ENCODE peak calls at places on chromosomes 5 and 9, in six cellular contexts. R is HFF-Myc, F is cardiac fibroblast, X is aorta, P is neural progenitor cell, I is breast epithelium. K is an unnamed sample.

GRCh38 chr9:88355166-88355565 is 33.1 kb upstream of the SPIN1 start:
- DNase-seq in X (no peak), F (no peak), R (no peak), I (no peak), P (no peak), K (no peak)

GRCh38 chr9:129555512-129556203 is 65.2 kb downstream of the C9orf50 start:
- DNase-seq in I (no peak), P (no peak), X (peak), R (no peak), F (peak), K (peak)

GRCh38 chr5:35838370-35839042 is 18.2 kb upstream of the IL7R start:
- DNase-seq in P (no peak), R (no peak), I (no peak), X (no peak), F (no peak), K (no peak)

GRCh38 chr9:128636024-128636390 is 20.6 kb downstream of the DYNC2I2 start:
- DNase-seq in P (peak), R (no peak), F (peak), X (no peak), I (peak), K (peak)

GRCh38 chr9:115781361-115781760 is 372.2 kb upstream of the PAPPA start:
- DNase-seq in P (no peak), I (no peak), X (no peak), R (no peak), F (no peak), K (no peak)

GRCh38 chr5:170053896-170054295 is 51.8 kb upstream of the FOXI1 start:
- DNase-seq in X (no peak), P (no peak), R (no peak), F (no peak), I (no peak), K (peak)

GRCh38 chr9:118303216-118303615 is 599.0 kb downstream of the TLR4 start:
- DNase-seq in P (no peak), R (no peak), F (no peak), X (no peak), I (no peak), K (no peak)

GRCh38 chr5:95808686-95809413 is 13.7 kb downstream of the GLRX start:
- DNase-seq in X (peak), R (peak), I (peak), P (no peak), F (peak), K (peak)

GRCh38 chr9:121735065-121735791 is 83.8 kb downstream of the DAB2IP start:
- DNase-seq in F (peak), I (no peak), P (peak), X (no peak), R (peak), K (peak)

GRCh38 chr5:179269781-179270543 is 75.3 kb downstream of the ADAMTS2 start:
- DNase-seq in X (no peak), R (no peak), F (no peak), P (no peak), I (no peak), K (peak)

GRCh38 chr5:180596668-180597231 is 5.5 kb upstream of the SCGB3A1 start:
- DNase-seq in F (no peak), I (peak), R (no peak), X (no peak), P (no peak), K (peak)

GRCh38 chr5:15501057-15501791 is 1.2 kb downstream of the FBXL7 start:
- DNase-seq in I (no peak), P (peak), R (no peak), X (peak), F (peak), K (peak)

GRCh38 chr5:110442856-110443255 is 283.6 kb downstream of the TMEM232 start:
- DNase-seq in I (no peak), X (no peak), P (no peak), F (no peak), R (no peak), K (no peak)

GRCh38 chr9:385818-386398 is 171.2 kb downstream of the DOCK8 start:
- DNase-seq in R (peak), X (no peak), P (peak), I (no peak), F (peak), K (peak)

GRCh38 chr5:63261695-63262094 is 683.1 kb downstream of the LRRC70 start:
- DNase-seq in P (no peak), X (no peak), R (no peak), I (no peak), F (no peak), K (no peak)

GRCh38 chr5:180201051-180201987 is 7.7 kb downstream of the RASGEF1C start:
- DNase-seq in R (no peak), I (no peak), F (peak), P (peak), X (no peak), K (peak)

GRCh38 chr5:141040093-141040762 is 10.9 kb upstream of the PCDHB1 start:
- DNase-seq in R (no peak), X (no peak), P (peak), F (peak), I (peak), K (peak)

GRCh38 chr9:88425538-88425950 is 37.3 kb downstream of the SPIN1 start:
- DNase-seq in F (peak), I (no peak), X (peak), P (no peak), R (no peak), K (no peak)

GRCh38 chr5:34849253-34849652 is 10.3 kb downstream of the TTC23L start:
- DNase-seq in P (no peak), I (no peak), R (no peak), X (no peak), F (no peak), K (no peak)

GRCh38 chr9:129769582-129770107 is 16.8 kb upstream of the PTGES start:
- DNase-seq in F (no peak), P (no peak), R (no peak), X (no peak), I (no peak), K (no peak)

GRCh38 chr5:127290019-127290945 is at the start of gene MEGF10:
- DNase-seq in X (peak), P (peak), F (peak), R (no peak), I (no peak), K (peak)

GRCh38 chr9:35619800-35620158 is 1.6 kb upstream of the CD72 start:
- DNase-seq in I (no peak), P (no peak), F (no peak), R (no peak), X (no peak), K (no peak)
- H3K4me3 ChIP-seq in I (no peak), P (no peak), F (no peak), R (no peak), X (no peak), K (no peak)

GRCh38 chr5:123091258-123091987 is 2.4 kb downstream of the PRDM6 start:
- DNase-seq in F (no peak), P (no peak), X (no peak), R (no peak), I (no peak), K (no peak)

GRCh38 chr5:123089971-123090640 is 1.1 kb downstream of the PRDM6 start:
- DNase-seq in P (peak), X (peak), F (peak), R (no peak), I (no peak), K (peak)

GRCh38 chr5:123091988-123092583 is 3.0 kb downstream of the PRDM6 start:
- DNase-seq in F (no peak), I (no peak), P (peak), X (no peak), R (no peak), K (no peak)

GRCh38 chr5:123089572-123089970 is 530 bp downstream of the PRDM6 start:
- DNase-seq in P (peak), F (peak), X (peak), I (no peak), R (no peak), K (peak)

GRCh38 chr5:123090641-123091257 is 1.7 kb downstream of the PRDM6 start:
- DNase-seq in P (peak), I (no peak), F (no peak), X (no peak), R (no peak), K (peak)
- H3K4me3 ChIP-seq in P (peak), I (peak), F (peak), X (peak), R (peak), K (peak)

GRCh38 chr5:88880196-88880595 is 2.8 kb downstream of the MEF2C start:
- DNase-seq in X (no peak), F (no peak), P (no peak), I (no peak), R (no peak), K (no peak)

GRCh38 chr5:88882321-88883038 is 504 bp downstream of the MEF2C start:
- DNase-seq in P (no peak), R (no peak), X (no peak), I (no peak), F (peak), K (peak)

GRCh38 chr5:88879724-88880123 is 3.3 kb downstream of the MEF2C start:
- DNase-seq in R (no peak), F (no peak), P (peak), X (no peak), I (no peak), K (no peak)

GRCh38 chr5:88883059-88883565 is at the start of gene MEF2C:
- DNase-seq in I (peak), X (peak), R (peak), P (peak), F (peak), K (peak)

DNA sequence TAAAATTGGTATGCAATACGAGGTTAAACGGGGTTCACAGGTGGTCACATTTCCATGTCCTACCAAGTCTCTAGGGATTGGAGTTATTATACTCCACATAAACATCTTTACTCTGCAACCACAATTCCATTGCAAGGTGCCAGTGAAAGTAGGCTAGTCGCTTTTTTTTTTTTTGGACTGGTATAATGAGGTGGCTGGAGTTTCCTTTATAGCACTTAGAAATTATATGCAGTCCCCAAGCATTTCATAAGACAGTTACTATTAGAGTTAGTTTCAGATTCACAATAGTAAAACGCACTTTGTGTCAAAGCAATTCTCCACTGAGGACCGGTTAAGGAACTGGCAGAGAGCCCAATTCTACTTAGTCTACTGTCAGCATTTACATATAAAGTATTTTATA is 1.4 kb downstream of the MEF2C start:
- DNase-seq in X (no peak), R (no peak), P (no peak), I (no peak), F (peak), K (no peak)
- H3K4me3 ChIP-seq in X (peak), R (peak), P (no peak), I (peak), F (peak), K (no peak)

DNA sequence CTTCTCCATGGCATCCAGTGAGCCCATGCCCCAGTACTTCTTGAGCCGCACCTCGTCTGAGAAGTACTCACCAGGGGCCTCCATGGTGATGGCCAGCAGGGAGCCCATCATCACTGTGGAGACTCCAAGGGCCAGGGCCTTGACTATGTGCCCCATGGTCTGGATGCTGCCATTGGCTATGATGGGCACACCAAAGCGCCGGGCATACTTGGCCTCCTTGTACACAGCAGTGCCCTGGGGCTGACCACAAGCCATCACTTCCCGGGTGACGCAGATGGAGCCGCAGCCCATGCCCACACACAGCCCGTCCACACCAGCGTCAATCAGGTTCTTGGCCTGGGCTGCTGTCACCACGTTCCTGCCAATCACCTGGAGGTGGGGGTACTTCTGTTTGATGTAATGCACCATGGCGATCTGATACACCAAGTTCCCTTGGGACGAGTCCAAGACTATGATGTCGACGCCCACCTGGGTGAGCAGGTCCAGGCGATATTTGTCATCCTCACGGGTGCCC is 7.0 kb upstream of the DCAF12 start:
- DNase-seq in P (no peak), R (no peak), I (no peak), F (no peak), X (no peak), K (no peak)
- H3K4me3 ChIP-seq in P (no peak), R (no peak), I (no peak), F (no peak), X (no peak), K (no peak)

DNA sequence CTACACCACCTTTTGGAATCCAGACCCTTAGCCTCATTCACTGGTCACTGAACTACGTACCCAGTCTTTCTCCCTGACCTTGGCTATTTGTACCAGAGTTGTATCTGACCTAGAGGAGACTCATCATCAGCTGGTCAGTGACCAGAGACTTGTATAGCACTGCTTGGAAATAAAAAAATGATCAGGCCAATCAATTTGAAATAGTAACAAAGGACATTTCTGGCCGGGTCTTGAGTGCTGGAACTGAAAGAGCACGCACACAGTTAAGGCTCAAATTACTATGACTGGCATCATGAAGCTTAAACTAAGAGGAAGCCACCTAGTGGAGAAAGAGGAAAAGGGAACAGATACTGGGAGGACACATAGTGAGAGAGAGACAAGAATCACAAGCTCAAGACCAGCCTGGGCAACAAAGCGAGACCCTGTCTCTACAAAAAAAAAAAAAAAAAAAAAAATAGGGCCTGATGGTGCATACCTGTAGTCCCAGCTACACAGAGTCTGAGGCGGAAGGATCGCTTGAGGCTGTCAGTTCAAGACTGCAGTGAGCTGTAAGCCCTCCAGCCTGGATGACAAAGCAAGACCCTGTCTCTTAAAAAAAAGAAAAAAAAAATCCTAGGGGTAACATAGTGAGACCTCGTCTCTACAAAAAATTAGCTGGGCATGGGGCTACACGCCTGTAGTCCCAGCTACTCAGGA is 12.8 kb upstream of the SRP19 start:
- DNase-seq in P (peak), F (peak), I (no peak), X (no peak), R (peak), K (peak)
- H3K4me3 ChIP-seq in P (no peak), F (no peak), I (no peak), X (no peak), R (no peak), K (no peak)

DNA sequence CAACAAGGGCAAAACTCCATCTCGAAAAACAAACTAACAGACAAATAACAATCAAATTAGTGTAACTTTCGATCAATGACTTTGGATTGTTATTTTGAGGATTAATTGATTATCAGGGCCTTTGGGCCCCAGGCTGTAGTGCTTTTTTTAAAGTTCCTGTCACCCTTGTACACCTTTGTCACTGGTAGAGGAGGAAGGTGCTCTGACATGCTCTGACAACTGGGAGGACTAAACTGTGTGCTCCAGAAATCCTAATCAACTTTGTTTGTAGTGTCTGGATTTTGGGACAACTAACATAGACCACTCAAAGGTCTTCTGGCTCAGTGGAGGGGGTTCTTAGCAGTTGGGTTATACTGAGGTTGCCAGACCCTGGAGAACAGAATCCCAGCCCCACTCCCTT is 1.8 kb downstream of the TXN start:
- DNase-seq in X (no peak), F (no peak), I (no peak), R (no peak), P (no peak), K (peak)
- H3K4me3 ChIP-seq in X (peak), F (peak), I (peak), R (peak), P (peak), K (peak)

K was measured in endodermal cell.